ENCODE peak calls at places on chromosome 17, in six cellular contexts. N, I, T, L, V and Y are unnamed samples.

GRCh38 chr17:80705988-80706387 is 161.3 kb downstream of the RPTOR start:
- DNase-seq in N (no peak), I (no peak), T (no peak), L (no peak), V (no peak), Y (no peak)

GRCh38 chr17:75250009-75250471 is 11.4 kb downstream of the GGA3 start:
- DNase-seq in N (no peak), I (no peak), T (no peak), L (peak), V (no peak), Y (no peak)

GRCh38 chr17:78935419-78936323 is 10.5 kb upstream of the TIMP2 start:
- DNase-seq in N (peak), I (no peak), T (peak), L (no peak), V (no peak), Y (no peak)

GRCh38 chr17:40541060-40541872 is 24.0 kb downstream of the CCR7 start:
- DNase-seq in N (no peak), I (no peak), T (no peak), L (no peak), V (no peak), Y (no peak)

GRCh38 chr17:1150863-1151685 is 28.7 kb downstream of the ABR start:
- DNase-seq in N (no peak), I (no peak), T (no peak), L (no peak), V (no peak), Y (no peak)

GRCh38 chr17:80455328-80455710 is 21.1 kb downstream of the NPTX1 start:
- DNase-seq in N (no peak), I (peak), T (peak), L (no peak), V (no peak), Y (peak)

GRCh38 chr17:63826468-63827001 is 696 bp upstream of the PSMC5 start:
- DNase-seq in N (no peak), I (no peak), T (peak), L (no peak), V (no peak), Y (peak)

GRCh38 chr17:80771612-80772005 is 220.0 kb upstream of the CHMP6 start:
- DNase-seq in N (no peak), I (no peak), T (no peak), L (no peak), V (no peak), Y (no peak)

GRCh38 chr17:6930754-6931153 is 65.1 kb upstream of the ALOX12 start:
- DNase-seq in N (no peak), I (no peak), T (no peak), L (no peak), V (no peak), Y (no peak)

GRCh38 chr17:72587773-72588511 is 467.1 kb downstream of the SOX9 start:
- DNase-seq in N (no peak), I (no peak), T (no peak), L (no peak), V (no peak), Y (peak)

GRCh38 chr17:13583996-13584700 is 17.6 kb downstream of the HS3ST3A1 start:
- DNase-seq in N (no peak), I (no peak), T (no peak), L (no peak), V (no peak), Y (no peak)

GRCh38 chr17:11326492-11326891 is 85.5 kb downstream of the SHISA6 start:
- DNase-seq in N (no peak), I (no peak), T (no peak), L (no peak), V (no peak), Y (no peak)

GRCh38 chr17:80706454-80706853 is 161.8 kb downstream of the RPTOR start:
- DNase-seq in N (no peak), I (no peak), T (no peak), L (no peak), V (no peak), Y (no peak)

GRCh38 chr17:2101448-2102257 is 46.8 kb downstream of the HIC1 start:
- DNase-seq in N (no peak), I (peak), T (no peak), L (no peak), V (no peak), Y (peak)

GRCh38 chr17:79626156-79626890 is 15.5 kb upstream of the RBFOX3 start:
- DNase-seq in N (no peak), I (no peak), T (peak), L (no peak), V (no peak), Y (no peak)

GRCh38 chr17:39923836-39924690 is 3.3 kb downstream of the ORMDL3 start:
- DNase-seq in N (no peak), I (no peak), T (no peak), L (no peak), V (no peak), Y (no peak)

GRCh38 chr17:3012926-3013581 is 50.4 kb downstream of the OR1D5 start:
- DNase-seq in N (peak), I (peak), T (peak), L (peak), V (peak), Y (peak)

GRCh38 chr17:45394001-45394912 is 38.4 kb downstream of the ARHGAP27 start:
- DNase-seq in N (no peak), I (no peak), T (no peak), L (no peak), V (no peak), Y (no peak)

GRCh38 chr17:17151055-17151454 is 55.1 kb downstream of the PLD6 start:
- DNase-seq in N (no peak), I (no peak), T (no peak), L (no peak), V (no peak), Y (no peak)
- TF ChIP-seq JUND in N (no peak), I (no peak), T (peak), L (no peak), V (no peak), Y (no peak)

GRCh38 chr17:34654276-34654675 is 74.9 kb downstream of the TMEM132E start:
- DNase-seq in N (no peak), I (no peak), T (no peak), L (no peak), V (no peak), Y (no peak)
- TF ChIP-seq JUND in N (no peak), I (no peak), T (no peak), L (no peak), V (no peak), Y (no peak)

GRCh38 chr17:69327060-69327831 is at the start of gene ABCA5:
- DNase-seq in N (peak), I (peak), T (peak), L (peak), V (peak), Y (peak)

GRCh38 chr17:69331746-69332145 is 4.8 kb upstream of the ABCA5 start:
- DNase-seq in N (no peak), I (no peak), T (no peak), L (no peak), V (no peak), Y (no peak)

GRCh38 chr17:69323806-69324205 is 3.1 kb downstream of the ABCA5 start:
- DNase-seq in N (no peak), I (no peak), T (no peak), L (no peak), V (no peak), Y (no peak)

GRCh38 chr17:69325518-69326301 is 1.2 kb downstream of the ABCA5 start:
- DNase-seq in N (no peak), I (no peak), T (peak), L (no peak), V (no peak), Y (peak)

DNA sequence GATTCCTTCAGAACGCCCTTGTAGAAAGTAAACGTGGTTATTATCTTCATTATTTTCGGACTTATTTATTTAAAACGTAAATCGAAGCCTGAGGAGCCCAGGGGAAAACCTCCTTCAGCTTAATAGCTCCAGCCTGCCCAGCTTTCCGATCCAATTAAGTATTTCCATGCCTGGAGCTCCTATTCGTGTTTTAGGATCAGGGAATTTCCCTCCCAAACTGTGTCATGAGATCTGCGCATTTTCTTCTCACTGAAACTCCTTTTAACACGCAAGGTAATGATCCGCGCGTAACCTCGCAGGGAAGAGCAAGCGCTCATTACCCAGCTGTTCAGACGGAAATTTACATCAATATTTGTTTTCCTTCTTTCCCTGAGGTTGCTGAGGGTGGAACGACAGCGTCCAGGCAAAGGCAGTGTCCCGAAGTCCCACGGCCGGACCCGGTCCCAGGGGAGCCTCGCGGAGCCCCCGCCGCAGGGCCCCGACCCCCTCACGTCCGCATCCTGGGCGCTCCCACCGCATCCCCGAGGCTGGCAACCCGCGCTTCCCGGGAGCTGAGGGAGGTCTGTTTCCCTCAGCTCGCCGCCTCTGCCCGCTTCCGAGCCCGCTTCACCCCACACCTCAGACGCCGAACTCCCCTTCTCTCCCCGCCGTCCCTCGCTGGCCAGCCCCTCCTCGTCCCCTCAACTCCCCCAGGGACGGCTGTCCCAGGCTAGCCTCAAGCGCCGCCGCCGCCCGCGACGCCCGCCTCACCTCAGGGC is 452 bp downstream of the ABCA5 start:
- DNase-seq in N (no peak), I (no peak), T (no peak), L (no peak), V (no peak), Y (peak)
- TF ChIP-seq JUND in N (no peak), I (no peak), T (no peak), L (no peak), V (no peak), Y (no peak)

DNA sequence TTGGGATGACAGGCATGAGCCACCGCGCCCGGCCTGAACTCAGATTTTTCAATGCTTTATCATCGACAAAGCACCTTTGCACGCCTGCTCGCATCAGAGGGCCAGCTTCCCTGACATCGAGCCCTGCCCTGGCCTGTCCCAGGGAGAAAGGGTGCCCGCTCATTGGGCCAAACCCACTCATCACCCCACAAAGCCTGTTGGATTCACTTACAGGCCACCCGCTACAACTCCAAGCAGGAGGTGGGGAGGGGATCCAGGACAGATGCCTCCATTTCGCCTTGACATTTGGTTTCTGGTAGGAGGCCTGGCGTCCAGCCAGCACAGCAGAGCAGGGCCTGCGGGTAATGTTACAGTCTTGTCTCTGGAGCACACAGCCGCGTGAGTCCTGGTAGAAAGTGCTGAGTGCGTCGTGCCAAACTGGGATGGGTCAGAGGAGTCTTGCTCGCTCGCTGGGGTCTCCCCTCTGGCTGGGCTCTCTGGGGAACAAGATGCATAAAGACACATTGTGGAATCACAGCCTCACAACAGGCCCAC is 19.8 kb downstream of the SMTNL2 start:
- DNase-seq in N (no peak), I (no peak), T (peak), L (no peak), V (no peak), Y (no peak)
- TF ChIP-seq JUND in N (no peak), I (no peak), T (no peak), L (no peak), V (no peak), Y (no peak)

GRCh38 chr17:51580869-51581268 is 320.5 kb downstream of the UTP18 start:
- DNase-seq in N (no peak), I (no peak), T (no peak), L (no peak), V (no peak), Y (no peak)

GRCh38 chr17:51590071-51590470 is 329.7 kb downstream of the UTP18 start:
- DNase-seq in N (no peak), I (no peak), T (no peak), L (no peak), V (no peak), Y (no peak)

GRCh38 chr17:51588063-51588462 is 327.7 kb downstream of the UTP18 start:
- DNase-seq in N (no peak), I (no peak), T (no peak), L (no peak), V (no peak), Y (no peak)

GRCh38 chr17:51585514-51586104 is 325.3 kb downstream of the UTP18 start:
- DNase-seq in N (no peak), I (peak), T (peak), L (no peak), V (peak), Y (peak)
- TF ChIP-seq JUND in N (no peak), I (no peak), T (no peak), L (no peak), V (no peak), Y (no peak)

GRCh38 chr17:57706761-57707160 is 38.3 kb downstream of the CCDC182 start:
- DNase-seq in N (no peak), I (no peak), T (no peak), L (no peak), V (no peak), Y (no peak)

GRCh38 chr17:57705921-57706695 is 39.0 kb downstream of the CCDC182 start:
- DNase-seq in N (no peak), I (no peak), T (no peak), L (no peak), V (no peak), Y (peak)

GRCh38 chr17:57704448-57704847 is 40.7 kb downstream of the CCDC182 start:
- DNase-seq in N (no peak), I (no peak), T (no peak), L (no peak), V (no peak), Y (no peak)

GRCh38 chr17:57708401-57708800 is 36.7 kb downstream of the CCDC182 start:
- DNase-seq in N (no peak), I (no peak), T (no peak), L (no peak), V (no peak), Y (no peak)

DNA sequence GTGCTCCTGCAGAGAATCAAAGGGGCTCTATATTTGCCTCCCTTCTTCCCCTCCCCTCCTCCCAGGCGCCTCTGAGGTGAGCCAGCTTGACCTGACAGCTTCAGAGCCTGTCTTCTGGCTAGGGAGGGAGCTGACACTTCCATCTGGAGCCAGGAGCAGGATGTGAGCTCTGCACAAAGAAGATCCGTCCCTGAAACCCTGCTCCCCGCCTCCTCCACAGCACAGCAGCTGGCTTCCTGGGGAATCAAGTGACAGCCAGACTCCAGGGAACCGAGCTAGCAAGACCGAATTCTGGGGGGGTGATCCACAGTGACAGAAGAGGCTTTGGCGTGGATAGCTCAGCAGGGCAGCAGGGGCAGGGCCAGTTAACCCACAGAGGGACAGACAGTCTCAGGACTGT is 37.2 kb downstream of the CCDC182 start:
- DNase-seq in N (no peak), I (no peak), T (peak), L (no peak), V (no peak), Y (no peak)
- TF ChIP-seq JUND in N (no peak), I (no peak), T (no peak), L (no peak), V (no peak), Y (no peak)